ENCODE peak calls at places on chromosomes 5 and 9, in ten cellular contexts. O is CD8-positive, alpha-beta T cell; E is IMR-90; Q is astrocyte; X is AG09319; S is left lung; C is lower lobe of right lung; V is left ventricle myocardium inferior; D is tibial artery; H is AG09309. G is an unnamed sample.

GRCh38 chr5:1054018-1054798 is 45.6 kb downstream of the NKD2 start:
- DNase-seq in S (peak; percentile 75), H (no peak), C (no peak), V (peak; percentile 16), D (no peak), X (no peak), Q (no peak), O (no peak), E (no peak), G (peak; percentile 14)

GRCh38 chr9:136854842-136855460 is 2.8 kb downstream of the MAMDC4 start:
- DNase-seq in X (no peak), S (peak; percentile 65), V (peak; percentile 13), O (no peak), D (no peak), Q (no peak), H (no peak), C (no peak), E (no peak), G (no peak)

GRCh38 chr9:117974108-117974507 is 269.9 kb downstream of the TLR4 start:
- DNase-seq in C (no peak), D (no peak), O (no peak), X (no peak), H (no peak), V (no peak), E (no peak), S (no peak), Q (no peak), G (no peak)

GRCh38 chr9:8809747-8810146 is 1010.2 kb upstream of the DMAC1 start:
- DNase-seq in Q (no peak), V (no peak), D (no peak), C (no peak), H (no peak), S (no peak), E (no peak), X (no peak), O (no peak), G (no peak)

GRCh38 chr9:84235516-84235915 is 105.0 kb downstream of the SLC28A3 start:
- DNase-seq in C (no peak), H (no peak), X (no peak), Q (no peak), D (no peak), O (no peak), E (no peak), S (no peak), V (no peak), G (no peak)

GRCh38 chr5:68409259-68409658 is 193.7 kb downstream of the PIK3R1 start:
- DNase-seq in V (no peak), S (no peak), C (no peak), O (no peak), D (no peak), X (no peak), H (no peak), Q (peak; percentile 82), E (peak; percentile 55), G (no peak)

GRCh38 chr5:124634228-124634819 is 112.1 kb downstream of the ZNF608 start:
- DNase-seq in H (no peak), V (no peak), C (no peak), E (peak; percentile 60), X (no peak), S (no peak), D (no peak), O (no peak), Q (peak; percentile 61), G (no peak)

GRCh38 chr9:6877671-6878161 is 119.9 kb downstream of the KDM4C start:
- DNase-seq in S (no peak), Q (peak; percentile 80), O (no peak), X (peak; percentile 0), C (no peak), D (no peak), V (no peak), E (peak; percentile 83), H (peak; percentile 13), G (no peak)

GRCh38 chr9:15158019-15158418 is 149.0 kb downstream of the TTC39B start:
- DNase-seq in V (no peak), O (no peak), C (no peak), E (no peak), S (no peak), D (no peak), H (no peak), X (no peak), Q (no peak), G (no peak)

GRCh38 chr5:150140830-150141229 is 14.8 kb downstream of the PDGFRB start:
- DNase-seq in X (no peak), C (no peak), D (no peak), H (no peak), S (no peak), O (no peak), V (peak; percentile 42), Q (peak; percentile 82), E (peak; percentile 100), G (no peak)

GRCh38 chr9:89234636-89235035 is 56.0 kb upstream of the SHC3 start:
- DNase-seq in D (no peak), X (no peak), C (peak; percentile 63), H (no peak), Q (peak; percentile 33), V (no peak), S (peak; percentile 87), E (peak; percentile 13), O (no peak), G (no peak)

GRCh38 chr9:110266786-110267185 is 10.5 kb upstream of the TXN start:
- DNase-seq in O (no peak), H (no peak), E (no peak), Q (peak; percentile 15), S (no peak), D (no peak), C (no peak), V (no peak), X (no peak), G (no peak)

GRCh38 chr5:60959156-60959555 is 14.2 kb downstream of the NDUFAF2 start:
- DNase-seq in O (no peak), X (no peak), H (no peak), D (no peak), Q (no peak), S (no peak), E (peak; percentile 40), C (no peak), V (no peak), G (no peak)

GRCh38 chr9:14654932-14655331 is 38.3 kb downstream of the ZDHHC21 start:
- DNase-seq in S (no peak), D (no peak), O (no peak), Q (no peak), H (no peak), V (no peak), C (no peak), X (no peak), E (peak; percentile 7), G (no peak)

GRCh38 chr9:135437259-135437658 is 42.3 kb upstream of the PPP1R26 start:
- DNase-seq in E (no peak), S (no peak), C (no peak), X (no peak), D (no peak), Q (no peak), O (no peak), H (no peak), V (no peak), G (no peak)

GRCh38 chr9:135443811-135444470 is 35.6 kb upstream of the PPP1R26 start:
- DNase-seq in V (no peak), Q (no peak), D (no peak), C (peak; percentile 56), X (no peak), S (no peak), O (no peak), H (no peak), E (no peak), G (no peak)

GRCh38 chr9:135439916-135440315 is 39.7 kb upstream of the PPP1R26 start:
- DNase-seq in C (no peak), X (no peak), E (no peak), H (no peak), V (no peak), O (no peak), D (no peak), S (no peak), Q (no peak), G (no peak)

GRCh38 chr9:135440620-135441019 is 39.0 kb upstream of the PPP1R26 start:
- DNase-seq in S (no peak), O (no peak), D (no peak), H (no peak), E (no peak), X (no peak), Q (no peak), V (no peak), C (no peak), G (no peak)
- TF ChIP-seq CTCF in S (no peak), O (no peak), D (no peak), H (peak; percentile 42), E (no peak), X (no peak), Q (no peak), V (no peak), C (peak; percentile 33), G (peak; percentile 40)

GRCh38 chr5:6837519-6838110 is 124.4 kb downstream of the TENT4A start:
- DNase-seq in Q (no peak), H (no peak), S (no peak), E (no peak), O (no peak), D (no peak), V (no peak), C (no peak), X (no peak), G (no peak)
- TF ChIP-seq CTCF in Q (no peak), H (peak; percentile 70), S (peak; percentile 32), E (peak; percentile 59), O (peak; percentile 29), D (peak; percentile 34), V (peak; percentile 55), C (peak; percentile 64), X (peak; percentile 42), G (peak; percentile 44)

GRCh38 chr5:138068742-138069375 is 15.0 kb upstream of the WNT8A start:
- DNase-seq in Q (peak; percentile 55), V (peak; percentile 68), X (peak; percentile 44), E (peak; percentile 71), S (peak; percentile 85), O (peak; percentile 57), D (peak; percentile 72), C (peak; percentile 79), H (peak; percentile 35), G (peak; percentile 62)

GRCh38 chr5:138064526-138064925 is 19.3 kb upstream of the WNT8A start:
- DNase-seq in S (no peak), V (no peak), X (no peak), O (no peak), H (no peak), Q (no peak), D (no peak), E (no peak), C (no peak), G (no peak)

DNA sequence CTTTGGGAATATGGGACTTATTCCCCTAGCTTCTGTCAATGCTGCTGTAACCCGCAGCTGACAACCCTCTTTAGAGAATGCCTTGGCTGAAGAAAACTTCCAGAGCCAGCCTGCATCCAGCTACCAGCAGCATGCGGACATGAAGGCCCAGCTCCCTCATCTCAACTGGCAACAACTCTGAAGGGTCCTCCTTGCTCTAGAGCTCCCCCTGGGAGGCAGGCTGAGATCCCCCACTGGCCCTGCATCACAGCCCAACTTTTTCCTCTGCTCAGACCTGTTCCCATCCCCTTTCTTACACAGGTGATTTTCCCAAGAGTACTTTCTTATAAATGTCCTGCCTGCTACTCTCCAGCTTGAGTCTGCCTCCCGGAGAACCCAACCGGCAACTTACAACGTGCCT is 18.7 kb upstream of the WNT8A start:
- DNase-seq in D (no peak), S (no peak), V (no peak), E (no peak), X (no peak), O (no peak), C (no peak), Q (no peak), H (no peak), G (no peak)
- TF ChIP-seq CTCF in D (no peak), S (no peak), V (peak; percentile 32), E (peak; percentile 22), X (peak; percentile 14), O (no peak), C (peak; percentile 11), Q (no peak), H (peak; percentile 27), G (peak; percentile 37)

GRCh38 chr5:179887095-179887494 is 20.6 kb downstream of the TBC1D9B start:
- DNase-seq in V (no peak), C (no peak), E (no peak), Q (no peak), D (no peak), O (no peak), H (no peak), X (no peak), S (no peak), G (no peak)
- TF ChIP-seq CTCF in V (no peak), C (no peak), E (no peak), Q (no peak), D (no peak), O (no peak), H (no peak), X (no peak), S (no peak), G (no peak)

G was measured in D721Med.